ENCODE peak calls at places on chromosome 21, in seven cellular contexts. S is HCT116, O is GM23248, V is RWPE1, A is right cardiac atrium, W is tibial artery, I is testis. T is an unnamed sample.

GRCh38 chr21:36512971-36513370 is 33.0 kb upstream of the CLDN14 start:
- DNase-seq in S (no peak), O (no peak), V (no peak), A (no peak), W (no peak), I (no peak), T (no peak)

GRCh38 chr21:24395320-24395933 is 1211.9 kb downstream of the MRPL39 start:
- DNase-seq in S (no peak), O (no peak), V (peak; percentile 0), A (no peak), W (no peak), I (no peak), T (no peak)

GRCh38 chr21:43702785-43703067 is 16.2 kb upstream of the PDXK start:
- DNase-seq in S (no peak), O (peak; percentile 60), V (peak; percentile 34), A (no peak), W (no peak), I (no peak), T (no peak)

GRCh38 chr21:36807421-36808004 is 108.6 kb downstream of the SIM2 start:
- DNase-seq in S (no peak), O (no peak), V (no peak), A (no peak), W (no peak), I (no peak), T (no peak)

GRCh38 chr21:29145837-29146453 is 15.5 kb downstream of the MAP3K7CL start:
- DNase-seq in S (no peak), O (peak; percentile 22), V (peak; percentile 77), A (no peak), W (no peak), I (peak; percentile 24), T (no peak)

GRCh38 chr21:26845066-26845749 is at the start of gene ADAMTS1:
- DNase-seq in S (no peak), O (peak; percentile 94), V (peak; percentile 50), A (peak; percentile 95), W (peak; percentile 97), I (peak; percentile 91), T (peak; percentile 93)

GRCh38 chr21:27561116-27561515 is 594.2 kb upstream of the ADAMTS5 start:
- DNase-seq in S (no peak), O (no peak), V (no peak), A (peak; percentile 28), W (peak; percentile 74), I (no peak), T (no peak)

GRCh38 chr21:44337941-44338895 is 972 bp downstream of the CFAP410 start:
- DNase-seq in S (peak; percentile 47), O (peak; percentile 74), V (peak; percentile 20), A (peak; percentile 72), W (peak; percentile 88), I (peak; percentile 72), T (peak; percentile 56)

GRCh38 chr21:18370292-18370691 is 33.3 kb downstream of the TMPRSS15 start:
- DNase-seq in S (no peak), O (no peak), V (no peak), A (no peak), W (no peak), I (no peak), T (no peak)

GRCh38 chr21:45085700-45086099 is 11.3 kb downstream of the ADARB1 start:
- DNase-seq in S (no peak), O (no peak), V (peak; percentile 63), A (no peak), W (no peak), I (no peak), T (no peak)

GRCh38 chr21:44086636-44087425 is 20.4 kb upstream of the PWP2 start:
- DNase-seq in S (no peak), O (no peak), V (no peak), A (no peak), W (no peak), I (peak; percentile 14), T (no peak)

GRCh38 chr21:43766734-43767497 is 9.2 kb downstream of the CSTB start:
- DNase-seq in S (no peak), O (no peak), V (no peak), A (no peak), W (no peak), I (no peak), T (no peak)

GRCh38 chr21:21232320-21232719 is 234.1 kb downstream of the NCAM2 start:
- DNase-seq in S (no peak), O (peak; percentile 61), V (no peak), A (no peak), W (no peak), I (peak; percentile 40), T (no peak)

GRCh38 chr21:17673261-17674020 is 60.7 kb upstream of the BTG3 start:
- DNase-seq in S (no peak), O (peak; percentile 44), V (peak; percentile 55), A (no peak), W (no peak), I (peak; percentile 58), T (peak; percentile 24)

GRCh38 chr21:21010698-21011097 is 12.5 kb downstream of the NCAM2 start:
- DNase-seq in S (no peak), O (no peak), V (no peak), A (no peak), W (no peak), I (no peak), T (no peak)

GRCh38 chr21:14235101-14235500 is 19.1 kb downstream of the RBM11 start:
- DNase-seq in S (no peak), O (no peak), V (no peak), A (no peak), W (no peak), I (no peak), T (no peak)

GRCh38 chr21:44424608-44425306 is 30.6 kb upstream of the LRRC3 start:
- DNase-seq in S (no peak), O (no peak), V (no peak), A (no peak), W (peak; percentile 49), I (no peak), T (no peak)

GRCh38 chr21:26652891-26653290 is 79.8 kb upstream of the CYYR1 start:
- DNase-seq in S (no peak), O (no peak), V (no peak), A (no peak), W (no peak), I (no peak), T (no peak)

GRCh38 chr21:25458484-25458883 is 148.8 kb downstream of the MRPL39 start:
- DNase-seq in S (no peak), O (no peak), V (no peak), A (no peak), W (no peak), I (no peak), T (no peak)
- H3K27ac ChIP-seq in S (no peak overlapping the region), O (no peak overlapping the region), V (no peak overlapping the region), A (no peak overlapping the region), W (no peak overlapping the region), I (no peak overlapping the region), T (no peak overlapping the region)

GRCh38 chr21:33700491-33700890 is 58.2 kb downstream of the ITSN1 start:
- DNase-seq in S (no peak), O (no peak), V (no peak), A (no peak), W (no peak), I (no peak), T (no peak)
- H3K27ac ChIP-seq in S (no peak overlapping the region), O (no peak overlapping the region), V (no peak overlapping the region), A (no peak overlapping the region), W (no peak overlapping the region), I (no peak overlapping the region), T (no peak overlapping the region)

GRCh38 chr21:41360072-41360821 is 1.6 kb upstream of the MX2 start:
- DNase-seq in S (no peak), O (peak; percentile 74), V (no peak), A (peak; percentile 80), W (peak; percentile 72), I (no peak), T (no peak)
- H3K27ac ChIP-seq in S (no peak overlapping the region), O (peak overlapping the region; percentile 21), V (no peak overlapping the region), A (peak overlapping the region; percentile 8), W (peak overlapping the region; percentile 7), I (no peak overlapping the region), T (no peak overlapping the region)

GRCh38 chr21:31182231-31183129 is 144.2 kb upstream of the KRTAP19-8 start:
- DNase-seq in S (no peak), O (no peak), V (no peak), A (no peak), W (no peak), I (no peak), T (no peak)
- H3K27ac ChIP-seq in S (no peak overlapping the region), O (no peak overlapping the region), V (no peak overlapping the region), A (no peak overlapping the region), W (no peak overlapping the region), I (no peak overlapping the region), T (no peak overlapping the region)

GRCh38 chr21:19810779-19811178 is 1187.4 kb upstream of the NCAM2 start:
- DNase-seq in S (no peak), O (no peak), V (no peak), A (no peak), W (no peak), I (no peak), T (no peak)
- H3K27ac ChIP-seq in S (no peak overlapping the region), O (no peak overlapping the region), V (no peak overlapping the region), A (no peak overlapping the region), W (no peak overlapping the region), I (no peak overlapping the region), T (no peak overlapping the region)

DNA sequence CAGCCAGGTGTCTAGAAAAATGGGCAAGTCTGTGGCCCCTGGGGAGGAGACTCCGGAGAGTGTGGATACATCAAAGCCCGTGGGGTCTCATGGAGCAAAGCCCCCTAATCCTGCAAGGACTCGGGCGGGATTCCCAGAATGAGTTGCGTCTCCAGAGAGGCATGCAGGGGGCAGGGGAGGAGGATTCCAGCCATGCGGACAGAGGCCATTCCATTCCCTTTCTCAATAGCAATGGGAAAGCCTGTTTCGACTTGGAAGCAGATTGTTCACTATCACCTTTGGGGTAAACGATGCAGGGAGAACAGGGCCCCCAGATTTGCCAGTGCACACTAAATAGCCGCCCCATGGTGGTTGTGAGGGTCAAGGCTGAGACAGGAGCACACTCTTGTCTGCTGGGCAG is 15.4 kb upstream of the PRDM15 start:
- DNase-seq in S (no peak), O (no peak), V (no peak), A (no peak), W (no peak), I (no peak), T (no peak)
- H3K27ac ChIP-seq in S (no peak overlapping the region), O (no peak overlapping the region), V (no peak overlapping the region), A (no peak overlapping the region), W (no peak overlapping the region), I (no peak overlapping the region), T (no peak overlapping the region)

DNA sequence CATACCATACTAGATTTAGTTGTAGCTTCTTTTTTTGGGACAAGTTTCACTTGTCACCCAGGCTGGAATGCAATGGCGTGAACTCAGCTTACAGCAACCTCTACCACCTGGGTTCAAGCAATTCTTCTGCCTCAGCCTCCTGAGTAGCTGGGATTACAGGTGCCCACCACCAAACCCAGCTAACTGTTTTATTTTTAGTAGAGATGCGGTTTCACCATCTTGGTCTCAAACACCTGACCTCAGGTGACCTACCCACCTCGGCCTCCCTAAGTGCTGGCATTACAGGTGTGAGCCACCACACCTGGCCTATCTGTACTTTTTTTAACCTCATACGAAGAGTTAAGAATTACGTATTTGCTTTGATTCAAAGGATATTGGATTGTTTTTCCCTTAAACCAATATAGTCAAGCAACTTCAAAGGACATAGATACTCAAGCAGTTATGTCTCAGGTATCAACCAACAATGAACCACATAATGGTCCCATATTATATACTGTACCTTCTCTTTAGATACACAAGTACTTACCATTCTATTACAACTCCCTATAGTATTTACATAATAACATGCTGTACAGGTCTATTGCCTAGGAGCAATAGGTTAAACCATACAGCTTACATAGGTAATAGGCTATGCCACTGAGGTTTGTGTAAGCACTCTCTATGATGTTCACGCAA is 7.5 kb downstream of the HMGN1 start:
- DNase-seq in S (no peak), O (no peak), V (no peak), A (no peak), W (no peak), I (no peak), T (no peak)
- H3K27ac ChIP-seq in S (no peak overlapping the region), O (no peak overlapping the region), V (no peak overlapping the region), A (no peak overlapping the region), W (no peak overlapping the region), I (no peak overlapping the region), T (no peak overlapping the region)

T was measured in SJSA1.